ENCODE peak calls at places on chromosomes 11 and 22, in five cellular contexts. K is KBM-7; A is stimulated activated CD8-positive, alpha-beta memory T cell treated with anti-CD3 and anti-CD28 coated beads, Interleukin-4, amount 100 ng/mL, for 24 hours; B is GM04504; W is A172. T is an unnamed sample.

GRCh38 chr22:19815093-19815822 is 39.4 kb downstream of the GNB1L start:
- DNase-seq in K (no peak), A (no peak), B (no peak), W (no peak), T (no peak)

GRCh38 chr11:114036156-114036811 is 23.2 kb upstream of the ZBTB16 start:
- DNase-seq in K (peak), A (peak), B (peak), W (peak), T (no peak)

GRCh38 chr11:117827521-117828511 is 3.3 kb upstream of the FXYD2 start:
- DNase-seq in K (no peak), A (no peak), B (no peak), W (no peak), T (no peak)

GRCh38 chr11:44954051-44954906 is 3.6 kb upstream of the TP53I11 start:
- DNase-seq in K (no peak), A (no peak), B (no peak), W (no peak), T (no peak)

GRCh38 chr11:72216638-72217037 is at the start of gene FOLR2:
- DNase-seq in K (no peak), A (no peak), B (no peak), W (no peak), T (no peak)

GRCh38 chr11:65489706-65490310 is 9.0 kb upstream of the MALAT1 start:
- DNase-seq in K (no peak), A (no peak), B (no peak), W (no peak), T (no peak)

GRCh38 chr11:57597461-57597892 is at the start of gene SERPING1:
- DNase-seq in K (no peak), A (no peak), B (no peak), W (no peak), T (no peak)

GRCh38 chr22:24200616-24201212 is 19.4 kb downstream of the SUSD2 start:
- DNase-seq in K (no peak), A (no peak), B (no peak), W (peak), T (no peak)

GRCh38 chr11:57635236-57635635 is 14.5 kb downstream of the YPEL4 start:
- DNase-seq in K (no peak), A (no peak), B (no peak), W (no peak), T (no peak)

GRCh38 chr22:46084943-46085830 is 65.1 kb upstream of the PPARA start:
- DNase-seq in K (no peak), A (no peak), B (peak), W (no peak), T (no peak)

GRCh38 chr22:40199223-40199622 is 21.5 kb downstream of the TNRC6B start:
- DNase-seq in K (no peak), A (no peak), B (no peak), W (no peak), T (no peak)

GRCh38 chr22:43094551-43094950 is 5.4 kb upstream of the TTLL1 start:
- DNase-seq in K (no peak), A (no peak), B (no peak), W (no peak), T (no peak)

GRCh38 chr11:113615098-113615497 is 91.0 kb downstream of the TMPRSS5 start:
- DNase-seq in K (no peak), A (no peak), B (no peak), W (no peak), T (no peak)

GRCh38 chr11:70155386-70155785 is 47.7 kb upstream of the FADD start:
- DNase-seq in K (no peak), A (no peak), B (no peak), W (peak), T (no peak)

GRCh38 chr11:33932721-33933120 is 40.8 kb upstream of the LMO2 start:
- DNase-seq in K (no peak), A (no peak), B (no peak), W (no peak), T (no peak)

GRCh38 chr22:34931026-34931425 is 134.9 kb upstream of the ISX start:
- DNase-seq in K (no peak), A (no peak), B (no peak), W (no peak), T (no peak)

GRCh38 chr11:116958246-116958645 is 120.8 kb upstream of the APOA1 start:
- DNase-seq in K (no peak), A (no peak), B (no peak), W (peak), T (no peak)

GRCh38 chr11:117179048-117179999 is 781 bp downstream of the SIDT2 start:
- DNase-seq in K (peak), A (peak), B (peak), W (no peak), T (no peak)

GRCh38 chr11:123188508-123189165 is 6.4 kb downstream of the CLMP start:
- DNase-seq in K (no peak), A (no peak), B (no peak), W (peak), T (peak)

GRCh38 chr11:126840201-126840886 is 160.2 kb downstream of the KIRREL3 start:
- DNase-seq in K (no peak), A (no peak), B (no peak), W (no peak), T (no peak)

GRCh38 chr22:26550498-26551033 is 38.3 kb upstream of the TFIP11 start:
- DNase-seq in K (no peak), A (no peak), B (peak), W (peak), T (peak)

GRCh38 chr22:32649515-32650200 is 151.8 kb upstream of the TIMP3 start:
- DNase-seq in K (peak), A (no peak), B (peak), W (peak), T (peak)

GRCh38 chr11:117218133-117218915 is 13.5 kb downstream of the PCSK7 start:
- DNase-seq in K (no peak), A (no peak), B (no peak), W (no peak), T (no peak)

GRCh38 chr11:57480409-57481137 is 20.2 kb downstream of the RTN4RL2 start:
- DNase-seq in K (peak), A (peak), B (no peak), W (no peak), T (no peak)